ENCODE peak calls at places on chromosomes 16 and 17, in eight cellular contexts. N is stimulated activated CD8-positive, alpha-beta memory T cell treated with anti-CD3 and anti-CD28 coated beads, Interleukin-2, amount 100 ng/mL, for 1 hour; A is HL-60; T is lung; K is GM13977; P is NCI-H1092; L is heart right ventricle; J is activated T-helper 9 cell treated with anti-CD3 and anti-CD28 coated beads, Interleukin-2, amount 50 U/mL, for 16 hours. U is an unnamed sample.

GRCh38 chr16:56993204-56993603 is 3.8 kb downstream of the NLRC5 start:
- DNase-seq in J (no peak), N (no peak), T (no peak), A (no peak), L (no peak), P (no peak), K (no peak), U (no peak)

GRCh38 chr16:1519831-1520230 is 13.6 kb upstream of the TMEM204 start:
- DNase-seq in J (no peak), P (no peak), L (no peak), N (no peak), K (no peak), T (no peak), A (no peak), U (no peak)

GRCh38 chr16:84673203-84673535 is 24.9 kb downstream of the KLHL36 start:
- DNase-seq in L (no peak), N (no peak), K (no peak), T (no peak), A (peak), J (no peak), P (no peak), U (no peak)

GRCh38 chr16:22358000-22358399 is 16.4 kb downstream of the CDR2 start:
- DNase-seq in P (no peak), L (no peak), K (no peak), N (no peak), T (no peak), A (no peak), J (no peak), U (no peak)

GRCh38 chr17:17613708-17614114 is 22.2 kb upstream of the PEMT start:
- DNase-seq in J (peak), N (no peak), P (peak), K (peak), A (no peak), L (no peak), T (peak), U (peak)

GRCh38 chr16:85946680-85947510 is 47.9 kb downstream of the IRF8 start:
- DNase-seq in T (no peak), J (no peak), P (no peak), K (no peak), N (no peak), L (no peak), A (peak), U (no peak)

GRCh38 chr17:8935194-8935593 is 30.3 kb downstream of the PIK3R5 start:
- DNase-seq in T (peak), L (no peak), A (no peak), K (no peak), P (no peak), J (peak), N (no peak), U (no peak)

GRCh38 chr17:66506641-66507040 is 204.2 kb downstream of the PRKCA start:
- DNase-seq in J (no peak), N (no peak), L (no peak), A (no peak), T (no peak), P (no peak), K (no peak), U (peak)

GRCh38 chr16:14957576-14958322 is 17.1 kb upstream of the PDXDC1 start:
- DNase-seq in T (no peak), A (no peak), N (no peak), P (no peak), L (peak), J (no peak), K (no peak), U (no peak)

GRCh38 chr17:8041249-8041928 is 2.5 kb downstream of the ALOX15B start:
- DNase-seq in K (peak), A (peak), T (no peak), L (no peak), N (no peak), J (no peak), P (no peak), U (peak)

GRCh38 chr17:46157443-46158107 is 35.7 kb downstream of the KANSL1 start:
- DNase-seq in J (no peak), T (no peak), P (no peak), A (no peak), N (no peak), L (no peak), K (no peak), U (peak)

GRCh38 chr16:16009396-16009795 is 60.0 kb downstream of the ABCC1 start:
- DNase-seq in T (no peak), K (no peak), N (no peak), P (no peak), L (peak), A (no peak), J (no peak), U (no peak)

GRCh38 chr17:376936-377863 is 24.6 kb upstream of the RPH3AL start:
- DNase-seq in P (no peak), L (peak), K (no peak), J (no peak), N (no peak), T (no peak), A (no peak), U (peak)

GRCh38 chr16:54140057-54140787 is 146.4 kb downstream of the IRX3 start:
- DNase-seq in A (no peak), T (no peak), N (no peak), J (no peak), L (no peak), P (no peak), K (no peak), U (no peak)

GRCh38 chr16:2816751-2817495 is at the start of gene PRSS21:
- DNase-seq in P (no peak), N (peak), L (no peak), T (no peak), K (peak), J (peak), A (no peak), U (no peak)

GRCh38 chr16:57567691-57568090 is 25.2 kb downstream of the ADGRG5 start:
- DNase-seq in N (no peak), J (no peak), P (no peak), K (no peak), A (no peak), L (no peak), T (no peak), U (no peak)

GRCh38 chr17:59558039-59558438 is 7.4 kb upstream of the DHX40 start:
- DNase-seq in A (no peak), K (no peak), T (no peak), N (no peak), L (no peak), P (no peak), J (no peak), U (no peak)

GRCh38 chr16:10250137-10250850 is 68.1 kb upstream of the GRIN2A start:
- DNase-seq in A (no peak), P (no peak), K (no peak), N (no peak), T (no peak), J (no peak), L (no peak), U (no peak)

GRCh38 chr16:54446639-54447038 is 160.1 kb upstream of the IRX3 start:
- DNase-seq in J (no peak), A (peak), T (no peak), N (no peak), K (no peak), L (peak), P (no peak), U (no peak)

GRCh38 chr16:1459967-1460366 is 14.9 kb downstream of the CLCN7 start:
- DNase-seq in J (no peak), A (no peak), K (no peak), N (no peak), T (no peak), L (no peak), P (no peak), U (no peak)

GRCh38 chr17:5485270-5486205 is at the start of gene DERL2:
- DNase-seq in K (no peak), A (no peak), J (no peak), L (no peak), T (peak), N (no peak), P (no peak), U (peak)

GRCh38 chr17:43713494-43714162 is 45.0 kb downstream of the SOST start:
- DNase-seq in P (no peak), T (no peak), N (no peak), K (peak), J (no peak), L (peak), A (no peak), U (peak)

GRCh38 chr17:73646409-73647305 is 2.4 kb upstream of the SDK2 start:
- DNase-seq in A (no peak), N (no peak), T (no peak), L (no peak), P (no peak), J (no peak), K (no peak), U (no peak)

GRCh38 chr17:40607641-40608040 is 40.0 kb downstream of the SMARCE1 start:
- DNase-seq in N (no peak), L (no peak), J (no peak), P (no peak), T (peak), K (no peak), A (no peak), U (no peak)

GRCh38 chr17:28346746-28347246 is 10.5 kb downstream of the POLDIP2 start:
- DNase-seq in J (no peak), L (no peak), N (no peak), A (no peak), K (no peak), P (no peak), T (no peak), U (peak)

GRCh38 chr17:69878661-69879060 is 196.4 kb upstream of the KCNJ16 start:
- DNase-seq in K (no peak), N (no peak), T (no peak), L (no peak), A (no peak), P (no peak), J (no peak), U (peak)

GRCh38 chr17:67879662-67880061 is 54.4 kb downstream of the BPTF start:
- DNase-seq in K (no peak), T (no peak), J (no peak), P (no peak), L (no peak), N (no peak), A (no peak), U (no peak)

GRCh38 chr16:3637371-3637923 is 17.0 kb upstream of the DNASE1 start:
- DNase-seq in J (no peak), N (no peak), P (no peak), K (no peak), L (no peak), A (no peak), T (no peak), U (peak)

U was measured in dermis blood vessel endothelial cell.